ENCODE peak calls at places on chromosomes 11 and 22, in four cellular contexts. Z is mesenchymal stem cell, O is MM.1S, D is endodermal cell. I is an unnamed sample.

GRCh38 chr11:106344392-106344791 is 266.9 kb downstream of the AASDHPPT start:
- DNase-seq in D (no peak), Z (no peak), O (no peak), I (no peak)

GRCh38 chr22:23716811-23717801 is 26.3 kb downstream of the RGL4 start:
- DNase-seq in O (peak; percentile 87), D (peak; percentile 94), Z (peak; percentile 88), I (peak; percentile 37)

GRCh38 chr11:35524780-35525179 is 636 bp downstream of the PAMR1 start:
- DNase-seq in Z (peak; percentile 61), O (no peak), D (no peak), I (no peak)

GRCh38 chr11:63567044-63567840 is 4.1 kb upstream of the PLAAT2 start:
- DNase-seq in O (peak; percentile 73), D (no peak), Z (peak; percentile 85), I (no peak)

GRCh38 chr22:22171357-22172218 is 73.0 kb upstream of the VPREB1 start:
- DNase-seq in O (peak; percentile 57), D (peak; percentile 83), Z (peak; percentile 8), I (no peak)

GRCh38 chr22:28986366-28986765 is 75.3 kb downstream of the C22orf31 start:
- DNase-seq in D (no peak), Z (peak; percentile 84), O (no peak), I (no peak)

GRCh38 chr11:87976009-87976408 is 199.2 kb downstream of the RAB38 start:
- DNase-seq in Z (no peak), O (no peak), D (no peak), I (no peak)

GRCh38 chr22:23718371-23719165 is 27.8 kb downstream of the RGL4 start:
- DNase-seq in O (no peak), Z (no peak), D (no peak), I (no peak)

GRCh38 chr22:33898121-33898520 is 22.2 kb downstream of the LARGE1 start:
- DNase-seq in D (no peak), Z (no peak), O (no peak), I (no peak)

GRCh38 chr22:43541462-43542407 is 129.9 kb downstream of the MPPED1 start:
- DNase-seq in Z (no peak), O (no peak), D (no peak), I (no peak)

GRCh38 chr22:47377926-47378560 is 615.6 kb downstream of the TBC1D22A start:
- DNase-seq in O (no peak), D (no peak), Z (no peak), I (no peak)

GRCh38 chr22:49943771-49944398 is 16.7 kb upstream of the PIM3 start:
- DNase-seq in Z (no peak), D (no peak), O (no peak), I (no peak)
- H3K4me3 ChIP-seq in Z (no peak overlapping the region), D (no peak overlapping the region), O (no peak overlapping the region), I (no peak overlapping the region)

GRCh38 chr11:27465629-27466028 is 7.0 kb downstream of the LGR4 start:
- DNase-seq in Z (no peak), O (no peak), D (no peak), I (no peak)

GRCh38 chr11:27462543-27462942 is 10.0 kb downstream of the LGR4 start:
- DNase-seq in Z (no peak), D (no peak), O (no peak), I (no peak)

GRCh38 chr11:27466363-27466762 is 6.2 kb downstream of the LGR4 start:
- DNase-seq in O (no peak), Z (no peak), D (no peak), I (no peak)

GRCh38 chr11:27467181-27467913 is 5.2 kb downstream of the LGR4 start:
- DNase-seq in O (no peak), D (no peak), Z (no peak), I (no peak)

DNA sequence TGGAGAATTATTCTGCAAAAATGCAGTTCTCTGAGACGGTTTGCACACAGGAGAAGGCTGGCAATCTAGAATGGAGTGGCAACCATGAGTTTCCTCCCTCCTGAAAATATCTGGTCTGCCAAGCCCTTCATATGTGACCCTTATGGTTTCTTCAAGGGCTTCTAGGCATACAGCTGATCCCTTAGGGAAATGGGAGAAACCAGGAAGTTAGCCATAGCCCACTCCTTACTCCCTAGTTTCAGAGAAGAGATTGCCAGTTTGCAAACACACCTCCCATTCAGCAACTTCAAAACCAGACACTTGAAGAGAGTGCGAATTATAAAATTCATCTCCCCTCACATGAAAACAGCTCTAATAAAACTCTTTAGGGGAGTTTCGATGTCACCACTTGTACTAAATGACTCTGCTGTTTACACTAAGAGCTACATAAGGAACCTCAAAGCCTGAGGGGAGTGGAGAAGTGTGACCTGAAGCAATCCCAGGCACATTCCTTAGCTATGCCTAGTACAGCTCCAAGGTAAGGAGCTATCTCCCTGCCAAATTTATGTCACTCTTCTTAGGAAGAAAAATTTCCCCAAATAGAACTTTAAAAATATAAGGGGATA is 8.3 kb downstream of the LGR4 start:
- DNase-seq in Z (peak; percentile 63), D (no peak), O (no peak), I (no peak)
- H3K9ac ChIP-seq in Z (no peak overlapping the region), D (no peak overlapping the region), O (no peak overlapping the region), I (peak overlapping the region; percentile 66)

DNA sequence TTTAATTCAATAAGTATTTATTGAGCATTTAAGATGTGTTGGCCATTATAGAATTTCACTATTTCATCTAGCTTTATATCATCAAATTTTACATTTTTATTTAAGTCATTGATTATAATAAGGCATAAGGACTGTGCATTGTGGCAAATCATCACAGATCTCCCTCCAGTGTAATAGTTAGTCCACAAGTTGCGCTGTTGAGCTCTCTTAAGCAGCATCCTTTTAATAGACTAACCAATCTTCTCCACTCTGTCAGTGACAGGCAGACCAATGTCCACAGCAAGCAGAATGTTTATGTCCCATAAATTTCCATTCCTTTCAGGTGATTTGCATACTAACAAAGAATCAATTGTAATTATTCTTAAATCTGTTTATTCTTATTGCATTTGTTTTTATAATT is 595.3 kb upstream of the CCDC90B start:
- DNase-seq in Z (no peak), O (no peak), D (no peak), I (no peak)
- H3K4me3 ChIP-seq in Z (no peak overlapping the region), O (no peak overlapping the region), D (no peak overlapping the region), I (no peak overlapping the region)

GRCh38 chr22:35837328-35837727 is 119.7 kb downstream of the APOL5 start:
- DNase-seq in Z (peak; percentile 17), D (no peak), O (no peak), I (no peak)
- H3K9ac ChIP-seq in Z (peak overlapping the region; percentile 93), D (no peak overlapping the region), O (no peak overlapping the region), I (peak overlapping the region; percentile 49)

GRCh38 chr11:121931748-121932352 is 184.2 kb downstream of the BLID start:
- DNase-seq in O (no peak), D (no peak), Z (no peak), I (no peak)

GRCh38 chr11:121931121-121931520 is 184.9 kb downstream of the BLID start:
- DNase-seq in D (no peak), O (no peak), Z (no peak), I (no peak)

GRCh38 chr11:121929581-121929980 is 186.4 kb downstream of the BLID start:
- DNase-seq in Z (peak; percentile 26), O (no peak), D (peak; percentile 57), I (no peak)

GRCh38 chr11:121928597-121929580 is 187.1 kb downstream of the BLID start:
- DNase-seq in D (peak; percentile 65), O (no peak), Z (no peak), I (no peak)

DNA sequence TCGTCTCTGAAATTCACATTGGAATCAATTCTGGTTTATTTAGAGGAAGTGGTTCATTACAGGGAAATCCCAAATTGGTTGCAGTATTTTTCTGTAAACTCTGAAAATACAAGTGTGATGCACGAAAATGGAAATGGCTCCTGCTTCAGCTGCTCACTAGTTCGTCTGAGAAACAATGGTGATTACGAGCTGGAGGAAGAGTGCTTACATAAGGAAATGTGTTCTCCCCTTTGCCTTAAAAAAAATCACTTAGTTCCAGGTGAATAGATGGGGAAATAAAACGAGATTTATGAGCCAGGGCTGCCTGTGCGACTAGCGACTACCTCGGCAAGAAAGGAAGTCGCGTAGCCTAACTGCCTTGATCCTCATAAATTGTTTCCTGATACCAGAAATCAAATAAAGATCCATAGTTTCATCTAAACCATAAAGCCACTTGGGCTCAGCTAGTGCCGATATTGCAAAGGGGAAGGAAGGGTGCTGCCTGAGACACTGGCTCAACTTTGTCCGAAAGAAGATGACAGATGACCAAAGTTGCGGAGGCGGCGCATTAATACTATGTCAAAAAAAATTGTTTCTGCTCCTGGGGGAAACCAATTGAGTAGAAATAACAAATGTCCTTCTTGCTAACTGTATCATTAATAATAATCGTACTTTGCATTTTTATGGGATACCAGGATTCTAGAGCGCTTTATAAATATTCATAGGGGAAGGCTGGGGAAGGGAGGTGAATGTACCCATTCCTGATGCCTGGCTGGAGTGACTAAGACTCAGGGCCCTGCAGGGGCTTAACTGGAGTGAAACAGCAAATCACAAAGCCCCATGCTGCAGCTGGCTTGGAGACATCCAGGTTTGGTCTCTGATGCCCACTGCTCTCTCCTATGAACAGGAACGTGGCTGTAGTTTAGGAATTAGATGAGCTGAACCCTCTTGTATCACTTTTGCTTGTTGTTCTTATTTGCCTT is 185.7 kb downstream of the BLID start:
- DNase-seq in Z (no peak), O (no peak), D (no peak), I (no peak)
- H3K4me3 ChIP-seq in Z (no peak overlapping the region), O (no peak overlapping the region), D (peak overlapping the region; percentile 57), I (peak overlapping the region; percentile 64)

DNA sequence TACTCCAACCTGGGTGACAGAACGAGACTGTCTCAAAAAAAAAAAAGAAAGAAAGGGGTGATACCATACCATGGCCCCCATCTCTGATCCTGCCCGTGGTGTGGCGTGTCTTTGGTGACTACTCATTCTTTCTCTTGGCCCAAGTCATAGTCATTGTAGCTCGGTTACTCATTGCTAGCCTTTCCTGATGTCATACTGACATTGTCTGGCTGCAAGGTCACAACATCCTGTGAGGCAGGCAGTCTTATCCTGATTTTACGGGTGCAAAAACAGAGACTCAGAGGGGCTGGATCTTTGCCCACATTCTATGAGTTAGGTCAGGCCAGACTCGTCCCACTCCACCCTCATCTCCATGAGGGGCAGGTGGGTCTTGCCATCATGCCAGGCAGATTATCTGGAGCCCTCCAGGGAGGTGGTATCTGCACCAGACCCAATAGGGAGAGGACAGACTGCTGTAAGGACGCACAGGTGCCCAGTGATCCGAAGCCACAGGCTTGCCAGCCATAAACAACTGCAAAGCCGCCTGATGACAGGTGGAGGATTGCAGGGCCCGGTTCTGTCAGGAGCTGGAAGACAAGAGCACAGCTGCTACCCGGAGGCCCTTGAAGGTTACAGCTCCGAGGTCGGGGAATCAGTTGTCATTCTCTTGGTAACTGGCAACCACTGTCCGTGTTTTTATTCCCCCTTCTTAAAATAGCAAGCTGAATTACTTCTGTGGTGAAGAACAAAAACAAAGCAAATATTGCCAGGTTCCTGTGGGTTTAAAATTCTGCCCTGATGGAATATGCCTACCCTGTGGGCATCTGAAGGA is 13.8 kb downstream of the TOM1 start:
- DNase-seq in Z (peak; percentile 81), O (no peak), D (no peak), I (no peak)
- H3K9ac ChIP-seq in Z (peak overlapping the region; percentile 45), O (no peak overlapping the region), D (no peak overlapping the region), I (no peak overlapping the region)

DNA sequence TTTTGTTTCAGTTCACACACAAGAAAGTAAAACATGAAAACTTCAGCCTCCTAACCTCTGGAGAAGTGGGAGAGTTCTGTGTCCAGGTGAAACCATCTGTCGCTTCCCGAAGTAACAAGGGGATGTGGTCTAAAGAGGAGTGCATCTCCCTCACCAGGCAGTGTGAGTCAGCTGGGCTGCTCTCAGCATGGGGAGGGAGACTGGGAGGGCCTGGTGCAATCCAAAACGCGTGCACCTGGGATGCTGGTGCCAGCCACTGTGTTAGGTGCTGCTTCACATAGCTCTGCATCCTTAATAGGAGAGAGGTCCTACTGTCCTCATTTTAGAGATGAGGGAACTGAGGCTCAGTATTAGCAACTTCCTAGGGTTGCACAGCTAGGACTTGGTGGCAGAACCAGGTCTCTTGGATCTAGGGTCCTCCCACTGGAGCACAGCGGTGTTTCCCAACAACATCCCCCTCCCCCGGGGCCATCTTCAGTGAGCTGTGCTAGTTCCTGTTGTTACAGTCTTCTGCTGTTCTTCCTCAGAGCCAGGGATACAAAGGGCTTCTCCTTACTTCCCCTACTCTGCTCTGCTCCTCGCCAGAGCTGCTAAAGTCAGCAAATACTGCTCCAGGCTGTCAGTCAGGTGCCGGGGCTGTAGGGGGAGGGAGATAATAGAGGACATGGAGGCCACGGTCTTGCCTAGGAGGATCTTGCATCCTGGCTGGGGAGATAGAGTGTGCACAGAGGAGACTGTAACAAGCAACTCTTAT is 8.0 kb downstream of the IL10RA start:
- DNase-seq in D (no peak), Z (no peak), O (no peak), I (no peak)
- H3K4me3 ChIP-seq in D (no peak overlapping the region), Z (no peak overlapping the region), O (no peak overlapping the region), I (no peak overlapping the region)

I was measured in SK-N-MC.